ENCODE peak calls at places on chromosomes 4 and X, in seven cellular contexts. L, E, J, F, A, C and I are unnamed samples.

GRCh38 chr4:36824682-36825081 is 419.9 kb upstream of the NWD2 start:
- DNase-seq in J (no peak), E (no peak), L (no peak), F (no peak), A (no peak), C (peak), I (no peak)

GRCh38 chr4:148203056-148203898 is 238.9 kb downstream of the NR3C2 start:
- DNase-seq in E (peak), J (no peak), C (no peak), L (peak), A (no peak), F (peak), I (no peak)

GRCh38 chr4:89681219-89681618 is 155.7 kb downstream of the SNCA start:
- DNase-seq in L (peak), E (no peak), A (peak), F (no peak), J (no peak), C (peak), I (no peak)

GRCh38 chr4:158630893-158631292 is 40.8 kb downstream of the C4orf46 start:
- DNase-seq in F (no peak), E (no peak), J (no peak), C (peak), L (peak), A (no peak), I (no peak)

GRCh38 chr4:113976937-113977855 is 2.3 kb downstream of the ARSJ start:
- DNase-seq in A (no peak), C (no peak), J (no peak), F (no peak), L (no peak), E (no peak), I (no peak)

GRCh38 chrX:31658360-31658759 is 586.5 kb upstream of the FTHL17 start:
- DNase-seq in L (no peak), E (no peak), A (no peak), C (peak), J (no peak), F (no peak), I (peak)

GRCh38 chr4:26084414-26084813 is 170.4 kb downstream of the SMIM20 start:
- DNase-seq in C (peak), F (no peak), J (no peak), L (no peak), E (no peak), A (no peak), I (no peak)

GRCh38 chr4:176896211-176896610 is 103.5 kb upstream of the VEGFC start:
- DNase-seq in C (no peak), A (no peak), E (no peak), J (no peak), L (no peak), F (no peak), I (no peak)

GRCh38 chr4:68575081-68575480 is 1.0 kb downstream of the UGT2B17 start:
- DNase-seq in A (no peak), L (no peak), E (no peak), C (no peak), F (no peak), J (no peak), I (no peak)

GRCh38 chr4:18882468-18882867 is 860.9 kb upstream of the LCORL start:
- DNase-seq in L (peak), E (no peak), C (peak), J (no peak), F (no peak), A (peak), I (no peak)

GRCh38 chr4:24322517-24322916 is 261.8 kb downstream of the DHX15 start:
- DNase-seq in L (no peak), E (no peak), J (no peak), A (peak), F (no peak), C (peak), I (no peak)

GRCh38 chr4:48602763-48603162 is 112.7 kb downstream of the ZAR1 start:
- DNase-seq in F (no peak), A (no peak), J (no peak), C (no peak), L (no peak), E (no peak), I (no peak)

GRCh38 chrX:9534686-9535085 is 69.8 kb downstream of the TBL1X start:
- DNase-seq in A (no peak), J (peak), F (no peak), L (peak), E (no peak), C (peak), I (no peak)

GRCh38 chrX:18970465-18970864 is 13.4 kb downstream of the PHKA2 start:
- DNase-seq in J (no peak), A (no peak), C (no peak), F (no peak), E (no peak), L (no peak), I (no peak)

GRCh38 chr4:19309365-19309764 is 942.3 kb upstream of the SLIT2 start:
- DNase-seq in E (no peak), L (peak), F (no peak), J (peak), A (no peak), C (peak), I (no peak)

GRCh38 chr4:70703695-70704332 is 15.5 kb downstream of the UTP3 start:
- DNase-seq in A (peak), C (peak), L (peak), E (no peak), F (no peak), J (no peak), I (peak)

GRCh38 chrX:141214216-141214615 is 28.1 kb downstream of the SPANXC start:
- DNase-seq in A (no peak), C (no peak), L (no peak), J (no peak), F (no peak), E (no peak), I (no peak)

GRCh38 chrX:77564824-77565223 is 117.6 kb downstream of the FGF16 start:
- DNase-seq in J (no peak), A (no peak), E (no peak), L (no peak), F (no peak), C (peak), I (no peak)

GRCh38 chr4:8199594-8200301 is 658 bp downstream of the SH3TC1 start:
- DNase-seq in C (no peak), A (no peak), E (no peak), F (peak), J (no peak), L (no peak), I (peak)

GRCh38 chr4:24473309-24473721 is 111.0 kb downstream of the DHX15 start:
- DNase-seq in F (no peak), C (peak), E (no peak), L (peak), A (no peak), J (no peak), I (peak)

GRCh38 chrX:45664727-45665290 is 464.1 kb upstream of the DIPK2B start:
- DNase-seq in E (no peak), C (no peak), F (no peak), A (no peak), L (no peak), J (no peak), I (no peak)

GRCh38 chr4:112857461-112857860 is 192.0 kb upstream of the ANK2 start:
- DNase-seq in L (no peak), F (no peak), J (peak), E (no peak), C (peak), A (peak), I (no peak)

GRCh38 chrX:123713434-123713833 is 19.4 kb downstream of the THOC2 start:
- DNase-seq in C (no peak), A (no peak), J (no peak), L (no peak), E (no peak), F (no peak), I (no peak)

GRCh38 chr4:53592686-53593641 is 1.7 kb upstream of the LNX1 start:
- DNase-seq in F (peak), E (peak), J (no peak), L (peak), A (peak), C (peak), I (no peak)

GRCh38 chrX:45715787-45716186 is 515.1 kb upstream of the DIPK2B start:
- DNase-seq in C (no peak), L (no peak), A (no peak), J (no peak), F (no peak), E (no peak), I (no peak)

GRCh38 chr4:67704843-67705242 is 3.9 kb upstream of the UBA6 start:
- DNase-seq in J (no peak), A (no peak), F (no peak), C (no peak), E (no peak), L (no peak), I (no peak)

GRCh38 chr4:100391913-100392312 is 125.9 kb downstream of the EMCN start:
- DNase-seq in L (no peak), F (no peak), A (peak), C (peak), J (no peak), E (no peak), I (peak)

GRCh38 chr4:94298725-94299252 is 43.8 kb downstream of the HPGDS start:
- DNase-seq in J (no peak), F (no peak), E (no peak), L (no peak), A (peak), C (peak), I (no peak)

GRCh38 chr4:88780389-88780788 is 82.8 kb upstream of the NAP1L5 start:
- DNase-seq in C (no peak), F (no peak), J (no peak), E (no peak), L (no peak), A (no peak), I (no peak)

GRCh38 chr4:83535945-83536648 is at the start of gene GPAT3:
- DNase-seq in J (peak), E (peak), L (peak), A (no peak), C (peak), F (peak), I (peak)

GRCh38 chrX:37976153-37976552 is 30.2 kb upstream of the SYTL5 start:
- DNase-seq in E (no peak), A (no peak), J (no peak), F (no peak), C (no peak), L (no peak), I (no peak)

GRCh38 chrX:119605739-119606507 is at the start of gene NKRF:
- DNase-seq in L (peak), C (peak), E (peak), A (no peak), F (peak), J (no peak), I (peak)

GRCh38 chr4:73669410-73670183 is 49.4 kb upstream of the RASSF6 start:
- DNase-seq in J (no peak), L (no peak), E (no peak), A (no peak), C (no peak), F (no peak), I (no peak)

GRCh38 chrX:22760513-22761057 is 239.2 kb upstream of the DDX53 start:
- DNase-seq in L (no peak), A (no peak), C (no peak), E (no peak), F (no peak), J (no peak), I (no peak)

GRCh38 chr4:98929341-98930267 is 671 bp upstream of the EIF4E start:
- DNase-seq in C (peak), J (peak), A (peak), L (no peak), F (peak), E (peak), I (peak)
- TF ChIP-seq CTCF in C (no peak), J (no peak), A (no peak), L (no peak), F (no peak), E (no peak), I (no peak)

GRCh38 chr4:3137908-3138307 is 63.4 kb downstream of the HTT start:
- DNase-seq in E (no peak), J (no peak), A (no peak), L (no peak), C (no peak), F (no peak), I (no peak)

GRCh38 chr4:3135155-3136011 is 60.9 kb downstream of the HTT start:
- DNase-seq in C (no peak), A (no peak), E (no peak), L (no peak), F (no peak), J (no peak), I (no peak)

GRCh38 chr4:3130826-3131225 is 56.3 kb downstream of the HTT start:
- DNase-seq in J (no peak), E (no peak), L (no peak), F (no peak), A (no peak), C (no peak), I (no peak)

GRCh38 chr4:3134201-3134600 is 59.7 kb downstream of the HTT start:
- DNase-seq in J (no peak), E (no peak), F (no peak), A (no peak), C (no peak), L (no peak), I (no peak)

GRCh38 chr4:3136454-3136853 is 62.0 kb downstream of the HTT start:
- DNase-seq in A (no peak), E (no peak), F (no peak), L (no peak), J (no peak), C (peak), I (no peak)
- TF ChIP-seq CTCF in A (no peak), E (peak), F (peak), L (peak), J (peak), C (peak), I (peak)

GRCh38 chr4:154078504-154079350 is 289.8 kb upstream of the SFRP2 start:
- DNase-seq in F (no peak), A (no peak), L (no peak), J (no peak), C (no peak), E (no peak), I (no peak)

GRCh38 chr4:154081391-154081790 is 292.5 kb upstream of the SFRP2 start:
- DNase-seq in A (no peak), E (no peak), F (no peak), C (no peak), L (no peak), J (no peak), I (no peak)

GRCh38 chr4:154084864-154085263 is 296.0 kb upstream of the SFRP2 start:
- DNase-seq in E (no peak), C (peak), L (no peak), A (no peak), J (no peak), F (no peak), I (no peak)

GRCh38 chr4:154086247-154086646 is 297.4 kb upstream of the SFRP2 start:
- DNase-seq in J (no peak), L (no peak), E (no peak), A (no peak), C (no peak), F (no peak), I (no peak)

DNA sequence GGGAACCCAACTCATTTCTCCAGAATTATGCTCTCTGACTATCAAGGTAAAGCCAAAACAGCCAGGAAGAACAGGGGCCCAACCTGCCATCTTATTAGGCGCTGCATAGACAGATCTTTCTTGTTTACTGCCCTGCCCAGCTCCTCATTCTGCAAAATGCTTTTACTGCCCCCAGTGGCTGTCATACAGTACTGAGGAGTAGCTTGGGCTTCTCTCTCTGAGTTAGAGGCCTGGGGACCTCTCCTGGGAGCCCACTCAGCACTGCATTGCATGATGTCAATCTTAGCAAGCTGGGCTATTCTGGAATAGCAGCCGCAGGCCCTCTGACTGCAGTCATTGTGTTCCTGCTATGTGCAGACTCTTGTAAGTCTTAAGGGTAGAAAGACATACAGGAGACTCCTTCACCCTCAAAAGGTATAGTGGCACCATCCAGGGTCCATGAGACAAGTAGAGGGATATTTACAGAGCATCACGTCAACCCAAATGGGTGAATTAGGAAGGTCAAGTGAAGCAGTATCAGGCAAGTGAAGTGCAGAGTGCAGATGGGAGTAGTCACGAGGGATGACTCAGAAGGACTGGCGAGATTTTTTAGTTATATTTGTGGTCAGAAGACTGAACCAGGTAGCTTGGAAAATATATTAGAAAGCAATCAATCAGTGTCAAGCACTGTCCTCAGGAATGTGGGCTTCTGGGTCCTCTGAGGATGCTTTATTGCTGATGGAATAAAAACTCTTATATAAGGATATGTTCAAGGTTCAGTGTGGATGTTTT is 294.1 kb upstream of the SFRP2 start:
- DNase-seq in C (peak), E (no peak), A (no peak), F (no peak), J (no peak), L (peak), I (peak)
- TF ChIP-seq CTCF in C (peak), E (peak), A (peak), F (no peak), J (peak), L (peak), I (peak)

GRCh38 chrX:74383611-74384010 is 37.7 kb upstream of the SLC16A2 start:
- DNase-seq in J (peak), F (peak), A (no peak), E (no peak), L (peak), C (peak), I (peak)
- TF ChIP-seq CTCF in J (peak), F (no peak), A (peak), E (peak), L (peak), C (peak), I (peak)